ENCODE peak calls at places on chromosome 4, in eight cellular contexts. G, J, C, K, Y, Q, B and V are unnamed samples.

GRCh38 chr4:152500798-152501434 is 35.0 kb downstream of the FBXW7 start:
- DNase-seq in G (peak), J (peak), C (peak), K (peak), Y (peak), Q (peak), B (peak), V (peak)

GRCh38 chr4:123616970-123617392 is 220.4 kb downstream of the SPRY1 start:
- DNase-seq in G (no peak), J (peak), C (no peak), K (peak), Y (peak), Q (peak), B (peak), V (peak)

GRCh38 chr4:109873791-109874514 is 26.0 kb downstream of the LRIT3 start:
- DNase-seq in G (no peak), J (no peak), C (no peak), K (no peak), Y (no peak), Q (no peak), B (no peak), V (no peak)

GRCh38 chr4:128241425-128241913 is 46.1 kb downstream of the PGRMC2 start:
- DNase-seq in G (peak), J (no peak), C (peak), K (no peak), Y (peak), Q (no peak), B (no peak), V (no peak)

GRCh38 chr4:101527186-101527585 is 179.9 kb upstream of the PPP3CA start:
- DNase-seq in G (no peak), J (no peak), C (no peak), K (no peak), Y (no peak), Q (peak), B (peak), V (no peak)

GRCh38 chr4:53199356-53199755 is 166.5 kb downstream of the SCFD2 start:
- DNase-seq in G (no peak), J (no peak), C (no peak), K (no peak), Y (no peak), Q (no peak), B (no peak), V (no peak)

GRCh38 chr4:3708103-3708510 is 58.1 kb upstream of the ADRA2C start:
- DNase-seq in G (peak), J (no peak), C (no peak), K (no peak), Y (no peak), Q (no peak), B (no peak), V (no peak)

GRCh38 chr4:13436962-13437361 is 47.2 kb downstream of the RAB28 start:
- DNase-seq in G (no peak), J (no peak), C (no peak), K (no peak), Y (no peak), Q (no peak), B (no peak), V (no peak)

GRCh38 chr4:137531951-137532868 is at the start of gene PCDH18:
- DNase-seq in G (peak), J (peak), C (peak), K (peak), Y (peak), Q (no peak), B (no peak), V (no peak)

GRCh38 chr4:61068745-61069144 is 131.4 kb upstream of the ADGRL3 start:
- DNase-seq in G (no peak), J (no peak), C (peak), K (no peak), Y (no peak), Q (no peak), B (no peak), V (no peak)

GRCh38 chr4:187103351-187103750 is 379.7 kb upstream of the FAT1 start:
- DNase-seq in G (no peak), J (no peak), C (no peak), K (no peak), Y (peak), Q (no peak), B (no peak), V (no peak)

GRCh38 chr4:147736458-147736857 is 4.6 kb downstream of the ARHGAP10 start:
- DNase-seq in G (no peak), J (no peak), C (no peak), K (no peak), Y (no peak), Q (no peak), B (no peak), V (no peak)